ENCODE peak calls at places on chromosomes 2 and 18, in ten cellular contexts. Q is fibroblast of the conjunctiva; T is iPS-NIHi11; C is activated gamma-delta T cell treated with Interleukin-2 at 50 U/mL for 16 hours; M is spleen; E is activated CD4-positive, CD25-positive, alpha-beta regulatory T cell treated with anti-CD3 and anti-CD28 coated beads, Interleukin-2, amount 50 U/mL, for 72 hours; B is NCI-H1436; Z is neural crest cell; G is chondrocyte; O is naive B cell. R is an unnamed sample.

GRCh38 chr2:98348066-98348561 is 1.9 kb downstream of the CNGA3 start:
- DNase-seq in B (no peak), E (no peak), M (no peak), C (no peak), G (no peak), Q (no peak), Z (peak), T (peak), O (peak), R (no peak)

GRCh38 chr2:5685225-5685624 is 7.0 kb upstream of the SOX11 start:
- DNase-seq in O (no peak), G (no peak), B (no peak), Q (no peak), C (no peak), T (no peak), E (no peak), M (no peak), Z (no peak), R (no peak)

GRCh38 chr2:176088048-176088936 is 4.2 kb upstream of the HOXD13 start:
- DNase-seq in B (peak), C (no peak), T (peak), E (no peak), M (no peak), Z (peak), O (no peak), G (no peak), Q (no peak), R (peak)

GRCh38 chr18:58314284-58314683 is 270.3 kb downstream of the NEDD4L start:
- DNase-seq in B (no peak), Z (no peak), E (no peak), G (no peak), Q (peak), O (no peak), M (no peak), C (no peak), T (no peak), R (no peak)

GRCh38 chr2:236608308-236608564 is 38.6 kb downstream of the ACKR3 start:
- DNase-seq in C (no peak), E (no peak), T (no peak), G (no peak), M (no peak), O (no peak), B (no peak), Q (no peak), Z (no peak), R (no peak)

GRCh38 chr18:13379062-13379800 is 160.7 kb downstream of the LDLRAD4 start:
- DNase-seq in E (no peak), B (no peak), C (no peak), Q (no peak), O (no peak), M (no peak), G (peak), T (no peak), Z (no peak), R (no peak)

GRCh38 chr2:231680992-231681852 is 27.1 kb upstream of the PTMA start:
- DNase-seq in T (peak), E (no peak), O (peak), Z (peak), G (no peak), M (peak), C (no peak), B (peak), Q (peak), R (peak)

GRCh38 chr2:152462591-152463178 is 127.7 kb downstream of the FMNL2 start:
- DNase-seq in Z (no peak), T (no peak), G (no peak), B (no peak), Q (no peak), O (no peak), C (no peak), M (no peak), E (no peak), R (no peak)

GRCh38 chr2:150134223-150134858 is 353.1 kb downstream of the RND3 start:
- DNase-seq in G (no peak), O (no peak), C (no peak), M (no peak), Z (no peak), T (no peak), B (no peak), E (no peak), Q (no peak), R (no peak)

GRCh38 chr18:11124054-11124453 is 25.3 kb downstream of the PIEZO2 start:
- DNase-seq in C (no peak), Z (no peak), O (no peak), G (no peak), B (no peak), E (no peak), M (no peak), Q (no peak), T (no peak), R (no peak)

GRCh38 chr2:235026137-235026536 is 74.3 kb downstream of the SH3BP4 start:
- DNase-seq in T (no peak), Z (no peak), G (peak), E (no peak), C (no peak), O (no peak), B (no peak), Q (peak), M (no peak), R (no peak)

GRCh38 chr2:191907091-191907490 is 60.2 kb upstream of the CAVIN2 start:
- DNase-seq in E (no peak), Z (no peak), O (no peak), T (no peak), G (no peak), Q (no peak), B (no peak), M (no peak), C (no peak), R (no peak)

GRCh38 chr2:20667531-20668401 is 822 bp downstream of the GDF7 start:
- DNase-seq in C (no peak), T (peak), B (no peak), Z (no peak), G (no peak), Q (no peak), E (no peak), M (no peak), O (no peak), R (peak)

GRCh38 chr2:67865871-67866386 is 196.9 kb downstream of the C1D start:
- DNase-seq in M (no peak), E (no peak), B (no peak), Q (no peak), C (no peak), T (peak), G (no peak), O (no peak), Z (no peak), R (no peak)

GRCh38 chr18:69400253-69400975 is at the start of gene DOK6:
- DNase-seq in E (no peak), B (peak), T (peak), Z (peak), Q (peak), O (no peak), C (no peak), M (peak), G (no peak), R (peak)

GRCh38 chr2:238142382-238143205 is 4.1 kb downstream of the KLHL30 start:
- DNase-seq in Z (no peak), O (no peak), B (no peak), G (no peak), M (no peak), Q (no peak), E (no peak), T (no peak), C (no peak), R (no peak)

GRCh38 chr2:60627412-60627811 is 74.0 kb upstream of the BCL11A start:
- DNase-seq in C (no peak), B (no peak), T (no peak), Z (no peak), O (no peak), M (no peak), G (no peak), E (no peak), Q (no peak), R (no peak)

GRCh38 chr2:138137949-138138348 is 173.7 kb downstream of the HNMT start:
- DNase-seq in T (no peak), E (no peak), G (no peak), B (no peak), C (no peak), Z (no peak), O (no peak), Q (no peak), M (no peak), R (no peak)

GRCh38 chr2:36468463-36469266 is 113.1 kb downstream of the CRIM1 start:
- DNase-seq in G (no peak), M (no peak), B (no peak), C (no peak), O (no peak), T (no peak), E (no peak), Z (no peak), Q (peak), R (no peak)

GRCh38 chr2:45494275-45494977 is 116.6 kb downstream of the SRBD1 start:
- DNase-seq in M (no peak), T (peak), G (no peak), E (no peak), O (peak), Z (peak), C (no peak), Q (peak), B (peak), R (no peak)

GRCh38 chr2:54531558-54531957 is 75.4 kb downstream of the SPTBN1 start:
- DNase-seq in C (no peak), O (no peak), T (no peak), E (no peak), G (no peak), Z (no peak), M (no peak), Q (no peak), B (no peak), R (no peak)

R was measured in posterior vena cava.